ENCODE peak calls at places on chromosomes 16 and 17, in nine cellular contexts. X is omental fat pad, E is heart left ventricle, M is endothelial cell, U is stomach, I is tibial nerve, Z is thoracic aorta, Y is right atrium auricular region, F is nephron progenitor cell. S is an unnamed sample.

GRCh38 chr17:27762527-27763305 is 37.6 kb downstream of the NOS2 start:
- DNase-seq in X (no peak), E (no peak), M (peak), U (no peak), I (no peak), Z (no peak), Y (no peak), F (peak), S (peak)

GRCh38 chr16:87506423-87507350 is 13.9 kb upstream of the ZCCHC14 start:
- DNase-seq in X (no peak), E (no peak), M (no peak), U (no peak), I (no peak), Z (no peak), Y (no peak), F (no peak), S (no peak)

GRCh38 chr16:29993191-29993902 is 2.1 kb downstream of the HIRIP3 start:
- DNase-seq in X (no peak), E (peak), M (no peak), U (no peak), I (no peak), Z (no peak), Y (no peak), F (no peak), S (no peak)

GRCh38 chr16:88398170-88398873 is 15.6 kb downstream of the ZNF469 start:
- DNase-seq in X (no peak), E (no peak), M (no peak), U (no peak), I (no peak), Z (no peak), Y (no peak), F (no peak), S (no peak)

GRCh38 chr16:11139624-11140375 is 116.2 kb downstream of the SOCS1 start:
- DNase-seq in X (no peak), E (no peak), M (peak), U (no peak), I (no peak), Z (no peak), Y (no peak), F (no peak), S (no peak)

GRCh38 chr16:12262454-12263180 is 286.1 kb downstream of the SNX29 start:
- DNase-seq in X (no peak), E (no peak), M (no peak), U (peak), I (no peak), Z (no peak), Y (no peak), F (no peak), S (no peak)

GRCh38 chr16:57038151-57038550 is 48.8 kb downstream of the NLRC5 start:
- DNase-seq in X (no peak), E (no peak), M (no peak), U (no peak), I (no peak), Z (no peak), Y (no peak), F (no peak), S (peak)

GRCh38 chr17:45306623-45307022 is 10.2 kb downstream of the MAP3K14 start:
- DNase-seq in X (no peak), E (no peak), M (no peak), U (no peak), I (no peak), Z (no peak), Y (no peak), F (no peak), S (no peak)

GRCh38 chr17:1492249-1493206 is at the start of gene MYO1C:
- DNase-seq in X (no peak), E (no peak), M (peak), U (no peak), I (no peak), Z (no peak), Y (no peak), F (no peak), S (no peak)

GRCh38 chr17:63113167-63113566 is 147.1 kb downstream of the TANC2 start:
- DNase-seq in X (no peak), E (no peak), M (no peak), U (no peak), I (no peak), Z (no peak), Y (no peak), F (no peak), S (peak)

GRCh38 chr17:1122681-1123396 is 56.9 kb downstream of the ABR start:
- DNase-seq in X (peak), E (peak), M (peak), U (peak), I (peak), Z (no peak), Y (peak), F (peak), S (peak)

GRCh38 chr16:85563515-85564276 is 49.4 kb upstream of the GSE1 start:
- DNase-seq in X (no peak), E (peak), M (peak), U (peak), I (peak), Z (no peak), Y (peak), F (peak), S (peak)

GRCh38 chr16:27232061-27232841 is 28.9 kb downstream of the KDM8 start:
- DNase-seq in X (no peak), E (peak), M (no peak), U (no peak), I (no peak), Z (no peak), Y (no peak), F (no peak), S (no peak)

GRCh38 chr16:81707411-81708321 is 71.4 kb upstream of the PLCG2 start:
- DNase-seq in X (no peak), E (peak), M (no peak), U (peak), I (no peak), Z (no peak), Y (no peak), F (no peak), S (peak)

DNA sequence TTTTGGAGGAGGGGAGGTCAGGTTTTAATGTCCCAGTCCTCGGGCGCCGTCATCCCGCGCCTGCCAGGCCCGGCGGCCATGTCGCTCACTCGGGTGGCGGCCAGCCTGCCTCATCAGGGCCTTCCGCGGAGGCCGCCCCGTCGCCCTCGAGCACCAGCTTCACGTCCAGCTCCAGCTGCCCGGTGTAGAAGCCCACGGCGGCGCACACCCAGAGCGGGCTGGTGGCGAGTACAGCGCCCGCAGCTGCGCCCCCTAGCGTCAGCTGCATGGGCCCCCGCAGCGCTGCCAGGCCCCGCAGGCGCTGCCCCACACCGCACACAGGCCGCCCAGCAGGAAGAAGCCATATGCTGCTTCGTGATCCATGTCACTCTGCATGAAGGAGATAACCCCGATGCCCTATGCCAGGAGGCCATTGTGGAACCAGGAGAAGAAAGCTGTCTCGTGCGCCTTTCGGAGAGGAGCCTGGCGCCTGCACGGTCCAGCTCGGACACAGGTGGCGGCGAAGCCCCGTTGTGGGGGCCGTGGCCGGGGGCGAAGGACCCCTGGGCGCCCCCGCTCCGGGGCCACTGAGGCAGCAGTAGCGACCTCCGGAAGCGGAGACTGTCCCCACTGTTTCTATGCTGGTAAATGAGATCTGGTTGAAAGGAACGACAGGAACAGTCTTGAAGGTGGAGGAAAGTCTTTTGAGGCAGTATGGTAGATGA is 9.6 kb downstream of the AP2B1 start:
- DNase-seq in X (no peak), E (no peak), M (peak), U (no peak), I (no peak), Z (no peak), Y (no peak), F (peak), S (no peak)
- TF ChIP-seq CTCF in X (no peak), E (no peak), M (peak), U (no peak), I (no peak), Z (no peak), Y (no peak), F (peak), S (peak)

DNA sequence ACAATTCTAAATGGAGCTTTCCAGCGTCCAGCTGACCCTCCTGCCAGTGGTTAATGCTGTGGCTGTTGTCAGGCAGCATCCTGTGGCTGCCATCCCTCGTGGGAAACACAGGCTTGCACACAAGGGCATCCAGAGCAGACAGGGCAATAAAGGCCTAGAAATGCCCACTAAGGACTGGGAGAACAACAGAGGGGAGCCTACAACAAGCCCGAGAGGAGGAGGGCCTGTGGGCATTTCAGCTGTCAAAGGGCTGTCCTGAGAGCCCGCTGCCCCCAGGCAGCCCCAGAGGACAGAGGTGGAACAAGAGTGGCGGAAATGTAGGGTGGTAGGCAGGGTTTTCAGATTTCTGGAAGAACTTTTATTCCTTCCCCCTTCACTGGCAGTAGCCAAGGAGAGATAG is 81.1 kb downstream of the TNRC6C start:
- DNase-seq in X (no peak), E (no peak), M (no peak), U (no peak), I (no peak), Z (no peak), Y (no peak), F (no peak), S (no peak)
- TF ChIP-seq CTCF in X (no peak), E (no peak), M (no peak), U (no peak), I (no peak), Z (no peak), Y (no peak), F (no peak), S (no peak)

DNA sequence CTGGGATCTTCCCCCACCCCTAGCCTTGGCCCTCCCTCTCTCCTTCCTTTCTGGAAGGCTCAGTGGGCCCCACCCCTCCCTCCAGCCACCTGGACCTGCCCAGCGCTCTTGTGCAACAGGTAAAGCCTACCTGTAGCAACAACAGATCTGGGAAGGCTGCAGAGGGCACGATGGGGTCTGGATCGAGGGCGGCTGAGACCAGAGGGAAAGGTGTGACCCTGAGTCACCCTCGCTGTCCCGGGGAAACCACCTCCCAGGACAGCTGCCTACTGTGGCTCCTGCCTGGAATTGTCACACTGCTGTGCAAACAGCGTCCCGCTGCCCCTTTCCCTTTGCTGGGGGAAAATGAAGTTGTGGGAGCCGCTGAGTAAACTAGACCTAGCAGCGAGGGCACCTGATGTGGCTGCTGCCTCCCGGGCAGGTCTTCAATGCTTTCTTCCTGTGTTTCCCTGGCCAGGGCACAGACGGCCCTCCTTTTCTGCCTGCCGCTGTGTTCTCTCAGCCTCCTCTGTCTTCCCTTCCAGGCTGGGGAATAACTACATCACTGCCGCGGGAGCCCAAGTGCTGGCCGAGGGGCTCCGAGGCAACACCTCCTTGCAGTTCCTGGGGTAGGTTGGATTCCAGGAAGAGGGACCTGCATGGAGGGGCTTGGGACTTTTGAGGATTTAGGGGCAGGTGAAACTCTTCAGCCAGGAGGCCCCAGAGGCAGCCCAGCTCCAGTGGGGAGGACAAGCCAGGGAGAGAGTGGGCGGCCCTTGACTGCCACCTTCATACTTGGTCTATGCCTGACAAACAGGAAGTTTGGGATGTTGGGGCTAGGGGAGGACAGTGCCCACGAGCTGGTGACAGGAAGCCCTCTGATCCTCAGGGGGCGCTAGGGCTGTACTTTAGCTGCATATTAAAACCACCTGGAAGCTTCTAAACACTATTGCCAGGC is 22.2 kb upstream of the CYLD start:
- DNase-seq in X (no peak), E (no peak), M (no peak), U (peak), I (no peak), Z (no peak), Y (no peak), F (no peak), S (no peak)
- TF ChIP-seq CTCF in X (no peak), E (no peak), M (no peak), U (no peak), I (no peak), Z (no peak), Y (no peak), F (no peak), S (no peak)

DNA sequence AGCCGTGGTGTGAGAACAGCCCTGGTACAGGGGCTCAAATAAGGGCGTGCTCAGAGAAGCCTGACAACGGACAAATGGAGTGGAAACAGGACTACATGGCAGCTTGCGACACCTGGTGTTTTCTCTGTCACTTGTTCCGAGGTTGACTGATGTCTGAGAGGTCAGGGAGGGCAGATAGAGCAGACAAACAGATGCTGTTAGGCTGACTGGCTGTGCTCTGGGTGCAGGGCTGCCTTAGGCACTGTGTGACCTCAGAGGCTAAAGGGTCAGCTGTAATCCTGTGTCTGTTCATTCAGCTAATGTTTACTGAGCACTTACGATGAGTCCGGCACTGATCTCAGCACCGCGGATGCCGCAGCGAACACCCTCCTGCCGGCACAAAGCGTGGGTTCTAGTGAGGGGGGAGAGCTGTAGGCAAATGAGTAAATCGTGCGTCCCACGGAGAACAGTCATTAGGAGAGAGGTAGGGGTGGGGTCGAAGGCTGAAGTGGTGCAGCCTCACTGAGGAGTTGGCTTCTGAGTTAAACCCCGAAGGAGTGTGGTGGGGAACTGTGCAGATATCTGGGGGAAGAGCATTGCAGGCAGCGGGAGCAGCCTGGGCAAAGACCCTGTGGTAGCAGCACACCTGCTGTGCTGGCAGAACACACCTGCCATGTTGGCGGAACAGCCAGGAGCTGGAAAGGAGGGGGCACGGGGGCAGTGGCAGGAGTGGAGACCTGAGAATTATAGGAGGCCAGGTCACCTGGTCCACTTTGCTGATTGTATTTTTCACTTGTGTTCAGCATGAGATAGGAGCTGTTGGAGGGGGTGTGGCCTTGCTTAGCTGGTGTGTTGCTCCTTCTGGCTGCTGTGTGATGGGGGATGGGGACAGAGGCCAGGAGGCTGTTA is 35.0 kb downstream of the GPT2 start:
- DNase-seq in X (no peak), E (no peak), M (no peak), U (peak), I (no peak), Z (no peak), Y (no peak), F (peak), S (no peak)
- TF ChIP-seq CTCF in X (no peak), E (no peak), M (no peak), U (no peak), I (no peak), Z (no peak), Y (no peak), F (no peak), S (no peak)

DNA sequence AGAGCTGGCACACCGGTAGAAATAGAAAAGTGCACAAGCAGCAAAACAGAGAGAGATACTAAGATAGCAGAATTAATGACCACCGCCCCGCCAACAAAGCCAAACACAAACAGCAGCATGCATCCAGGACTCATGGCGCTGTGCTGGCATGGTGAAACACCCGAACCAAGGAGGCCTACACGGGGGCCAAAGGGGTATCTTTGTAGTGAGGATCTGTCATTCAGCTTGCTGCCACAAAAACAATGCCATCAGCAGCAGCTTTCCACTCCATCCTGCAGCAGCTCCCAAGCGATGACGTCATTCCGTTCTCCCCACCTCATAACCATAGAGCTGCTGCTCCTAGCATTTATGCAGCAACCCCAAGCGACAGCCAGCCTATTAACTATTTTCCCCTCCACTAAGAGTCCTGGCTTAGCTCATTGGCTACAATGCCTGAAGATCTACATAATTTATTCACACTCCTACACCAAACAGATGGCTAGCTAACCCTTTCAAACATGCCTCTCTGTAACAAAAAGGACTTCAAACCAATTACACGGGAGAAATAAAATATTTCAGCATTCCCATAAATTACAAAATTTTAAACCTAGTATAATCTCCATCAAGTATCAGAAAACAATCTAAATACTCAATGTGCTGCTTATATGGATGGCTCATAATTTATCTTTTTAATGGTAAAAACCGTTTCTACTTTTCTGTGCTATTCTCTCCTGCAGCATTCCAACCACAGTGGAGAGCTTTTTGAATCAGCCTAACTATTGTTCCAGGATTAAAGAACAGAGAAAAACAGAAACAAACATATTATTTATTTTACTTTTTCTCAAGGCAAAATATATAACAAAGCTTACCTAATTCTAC is 73.9 kb downstream of the SPAG9 start:
- DNase-seq in X (peak), E (no peak), M (peak), U (no peak), I (peak), Z (no peak), Y (peak), F (peak), S (peak)
- TF ChIP-seq CTCF in X (no peak), E (no peak), M (no peak), U (no peak), I (no peak), Z (no peak), Y (no peak), F (no peak), S (no peak)